ENCODE peak calls at places on chromosome 11, in five cellular contexts. P is GM12878, A is K562, E is upper lobe of left lung, C is HepG2. H is an unnamed sample. For H3K27me3, the result is how much of the 10 kb centered on the place peaks cover.

GRCh38 chr11:66875376-66875775 is 18.5 kb downstream of the LRFN4 start:
- ATAC-seq in P (no peak), A (no peak), E (no peak), C (no peak), H (no peak)

GRCh38 chr11:14308897-14309387 is 50.0 kb downstream of the RRAS2 start:
- ATAC-seq in P (peak), A (no peak), E (no peak), C (no peak), H (no peak)

GRCh38 chr11:71248656-71249055 is 3.7 kb downstream of the SHANK2 start:
- ATAC-seq in P (no peak), A (no peak), E (no peak), C (no peak), H (no peak)

GRCh38 chr11:15764948-15765347 is 591.4 kb downstream of the SOX6 start:
- ATAC-seq in P (no peak), A (no peak), E (no peak), C (no peak), H (no peak)

GRCh38 chr11:99505319-99505718 is 484.6 kb downstream of the CNTN5 start:
- ATAC-seq in P (no peak), A (no peak), E (no peak), C (no peak), H (no peak)

GRCh38 chr11:119056397-119056999 is 507 bp downstream of the HYOU1 start:
- ATAC-seq in P (peak), A (peak), E (peak), C (peak), H (no peak)

GRCh38 chr11:24965780-24966179 is 468.9 kb downstream of the LUZP2 start:
- ATAC-seq in P (no peak), A (no peak), E (no peak), C (no peak), H (no peak)

GRCh38 chr11:10640308-10640707 is 53.2 kb downstream of the IRAG1 start:
- ATAC-seq in P (no peak), A (no peak), E (peak), C (no peak), H (no peak)

GRCh38 chr11:60987577-60988277 is 16.2 kb downstream of the CD6 start:
- ATAC-seq in P (no peak), A (peak), E (no peak), C (no peak), H (no peak)

GRCh38 chr11:8263769-8264410 is at the start of gene LMO1:
- ATAC-seq in P (peak), A (peak), E (peak), C (peak), H (peak)

GRCh38 chr11:100984668-100985067 is 144.9 kb downstream of the PGR start:
- ATAC-seq in P (peak), A (no peak), E (no peak), C (no peak), H (no peak)

GRCh38 chr11:96215094-96215782 is 127.8 kb downstream of the MAML2 start:
- ATAC-seq in P (peak), A (peak), E (peak), C (no peak), H (peak)

GRCh38 chr11:111570796-111571195 is 30.3 kb downstream of the LAYN start:
- ATAC-seq in P (no peak), A (no peak), E (no peak), C (no peak), H (no peak)

GRCh38 chr11:111566324-111566723 is 25.8 kb downstream of the LAYN start:
- ATAC-seq in P (no peak), A (peak), E (no peak), C (peak), H (no peak)

GRCh38 chr11:111565111-111565720 is 24.7 kb downstream of the LAYN start:
- ATAC-seq in P (peak), A (peak), E (peak), C (peak), H (peak)

GRCh38 chr11:111571829-111572501 is 30.3 kb upstream of the SIK2 start:
- ATAC-seq in P (peak), A (no peak), E (no peak), C (peak), H (no peak)

DNA sequence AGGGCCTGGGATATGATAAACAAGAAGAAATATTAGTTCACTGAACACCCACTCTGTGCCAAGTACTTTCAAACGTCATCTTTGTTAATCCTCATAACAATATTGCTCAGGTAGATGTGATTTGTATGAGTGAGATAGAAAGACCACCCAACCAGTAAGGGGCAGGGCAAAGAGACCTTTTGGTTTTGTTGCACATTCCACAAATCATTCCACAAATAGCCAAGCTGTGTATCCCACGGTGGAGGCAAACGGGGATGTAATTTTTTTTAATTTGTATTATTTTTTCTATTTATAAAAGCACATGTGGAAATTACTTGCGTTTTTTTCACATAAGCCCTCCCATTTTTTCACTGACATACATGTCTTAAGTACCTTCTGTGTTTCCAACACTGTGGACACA is 29.0 kb downstream of the LAYN start:
- ATAC-seq in P (no peak), A (no peak), E (no peak), C (no peak), H (no peak)
- H3K27me3 ChIP-seq in P (under half), A (under half), E (under half), C (under half), H (under half)

DNA sequence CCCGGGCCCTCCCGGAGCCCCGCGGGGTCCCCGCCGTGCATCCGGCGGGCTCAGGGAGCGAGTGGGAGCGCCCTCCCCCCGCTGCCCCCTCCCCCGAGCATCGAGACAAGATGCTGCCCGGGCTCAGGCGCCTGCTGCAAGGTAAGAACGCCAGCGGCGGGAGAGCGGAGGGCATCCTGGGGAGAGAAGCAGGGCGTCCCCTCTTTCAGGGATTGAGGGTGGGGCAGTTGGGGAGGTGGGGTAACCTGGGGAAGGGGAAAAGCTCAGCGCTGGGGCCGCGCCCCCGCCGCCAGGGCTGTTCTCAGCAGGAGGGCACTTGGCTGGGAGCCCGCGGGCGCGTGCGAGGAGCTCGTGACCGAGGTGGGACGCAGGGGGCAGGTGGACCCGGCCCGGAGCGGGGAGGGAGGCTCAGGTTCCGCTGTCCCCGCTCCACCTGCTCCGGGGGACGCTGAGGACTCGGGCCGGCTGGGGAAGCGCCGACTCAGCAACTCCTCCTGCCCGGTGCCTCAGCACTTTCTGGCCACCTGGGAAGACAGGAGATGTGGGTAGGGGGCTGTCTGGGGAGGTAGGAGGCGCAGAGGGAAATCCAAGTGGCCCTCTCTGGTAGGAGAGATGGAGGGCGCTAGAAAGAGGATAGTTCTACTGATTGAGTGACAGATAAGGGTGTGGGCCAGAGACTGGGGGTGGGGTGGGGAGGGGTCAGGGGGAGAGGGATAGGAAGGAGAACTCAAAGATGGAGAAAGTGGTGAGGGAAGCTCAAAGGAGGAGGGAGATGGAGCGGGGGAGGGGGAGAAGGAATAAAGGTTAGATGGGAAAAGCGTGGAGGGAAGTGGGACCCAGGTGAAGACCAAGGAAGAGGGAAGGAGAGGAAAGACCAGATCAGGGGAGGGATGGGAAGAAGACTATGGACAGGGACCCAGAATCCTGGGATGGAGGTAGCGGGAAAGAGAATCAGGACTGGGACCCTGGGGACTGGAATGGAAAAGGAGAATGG is 725 bp downstream of the RTN4RL2 start:
- ATAC-seq in P (no peak), A (no peak), E (no peak), C (no peak), H (no peak)
- TF ChIP-seq EP300 in P (no peak), A (no peak), E (no peak), C (no peak), H (no peak)

GRCh38 chr11:31799036-31799793 is 11.9 kb downstream of the PAX6 start:
- ATAC-seq in P (no peak), A (no peak), E (no peak), C (no peak), H (no peak)
- H3K27me3 ChIP-seq in P (under half), A (under half), E (half or more), C (under half), H (half or more)

DNA sequence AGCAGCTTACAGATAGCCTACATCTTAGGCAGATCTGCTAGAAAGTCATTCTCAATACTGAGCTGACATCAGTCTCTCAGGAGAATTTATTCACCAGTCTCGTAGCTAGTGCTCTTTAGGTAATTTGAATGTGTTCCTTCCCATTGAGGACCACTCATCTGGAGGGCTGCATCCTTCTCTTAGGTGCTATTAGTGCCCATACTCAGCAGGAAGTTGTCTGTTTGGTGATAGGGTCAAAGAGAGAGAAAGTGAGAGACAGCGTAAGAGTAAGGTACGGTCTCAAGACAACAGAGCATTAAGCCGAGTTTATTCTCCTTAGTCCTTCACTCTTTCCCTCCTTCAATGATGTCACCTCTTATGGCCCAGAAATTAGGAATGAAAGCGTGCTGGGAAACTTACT is 186.2 kb upstream of the CCDC90B start:
- ATAC-seq in P (no peak), A (no peak), E (no peak), C (no peak), H (no peak)
- TF ChIP-seq EP300 in P (no peak), A (no peak), E (no peak), C (no peak), H (no peak)

GRCh38 chr11:17593466-17594245 is 46.6 kb downstream of the OTOG start:
- ATAC-seq in P (no peak), A (peak), E (no peak), C (peak), H (no peak)
- H3K27me3 ChIP-seq in P (under half), A (under half), E (under half), C (under half), H (under half)

GRCh38 chr11:1138053-1138452 is 19.7 kb upstream of the MUC5AC start:
- ATAC-seq in P (no peak), A (no peak), E (no peak), C (no peak), H (no peak)

GRCh38 chr11:1139441-1140066 is 18.2 kb upstream of the MUC5AC start:
- ATAC-seq in P (no peak), A (no peak), E (no peak), C (no peak), H (no peak)

GRCh38 chr11:1146311-1146864 is 11.4 kb upstream of the MUC5AC start:
- ATAC-seq in P (no peak), A (peak), E (no peak), C (no peak), H (no peak)

GRCh38 chr11:1134848-1135445 is 22.8 kb upstream of the MUC5AC start:
- ATAC-seq in P (no peak), A (no peak), E (no peak), C (no peak), H (no peak)

DNA sequence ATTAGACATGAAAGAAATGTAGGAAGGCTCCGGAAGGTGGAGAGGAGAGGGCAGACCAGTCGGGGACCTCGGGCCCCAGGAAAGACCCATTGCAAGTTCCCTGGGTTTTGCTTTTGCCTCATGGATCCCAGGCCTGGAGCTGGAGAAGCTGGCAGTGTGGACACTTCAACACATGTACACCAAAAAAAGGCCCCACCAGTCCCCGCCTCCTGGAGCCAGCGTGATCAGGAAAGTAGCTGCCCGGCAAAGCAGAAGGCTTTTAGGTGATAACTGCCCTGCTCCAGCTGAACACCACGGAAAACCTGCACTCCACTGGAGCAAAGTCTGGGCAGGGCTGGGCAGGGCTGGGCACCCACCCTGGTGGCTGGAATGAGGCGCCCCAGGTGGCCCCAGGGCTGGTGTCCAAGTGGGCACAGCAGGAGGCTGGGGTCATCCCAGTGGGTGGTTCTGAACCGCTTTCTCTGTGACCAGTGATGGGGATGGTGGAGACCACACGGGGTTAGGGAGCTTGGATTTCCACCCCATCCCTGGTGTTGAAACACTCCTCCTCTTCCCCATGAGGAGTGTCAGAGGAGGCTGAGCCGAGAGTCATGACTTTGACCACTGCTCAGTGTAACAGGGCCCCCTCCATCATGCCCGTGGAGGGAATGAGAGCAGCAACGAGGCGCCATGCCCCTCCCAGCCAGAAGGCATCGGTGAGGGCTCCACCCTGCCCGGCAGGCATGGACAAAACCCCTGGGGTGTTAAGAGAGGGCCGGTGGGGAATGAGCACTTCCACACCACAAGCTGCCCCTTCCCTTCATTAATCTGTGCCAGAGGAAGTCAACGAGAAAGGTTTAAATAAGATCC is 16.9 kb upstream of the MUC5AC start:
- ATAC-seq in P (no peak), A (no peak), E (no peak), C (no peak), H (no peak)
- TF ChIP-seq EP300 in P (no peak), A (no peak), E (no peak), C (no peak), H (no peak)

GRCh38 chr11:27719575-27719925 is 19.3 kb upstream of the BDNF start:
- ATAC-seq in P (no peak), A (no peak), E (no peak), C (no peak), H (no peak)
- H3K27me3 ChIP-seq in P (under half), A (under half), E (under half), C (under half), H (half or more)

GRCh38 chr11:72591785-72592490 is 82.3 kb downstream of the PDE2A start:
- ATAC-seq in P (peak), A (no peak), E (no peak), C (no peak), H (no peak)
- TF ChIP-seq EP300 in P (no peak), A (no peak), E (no peak), C (no peak), H (no peak)

DNA sequence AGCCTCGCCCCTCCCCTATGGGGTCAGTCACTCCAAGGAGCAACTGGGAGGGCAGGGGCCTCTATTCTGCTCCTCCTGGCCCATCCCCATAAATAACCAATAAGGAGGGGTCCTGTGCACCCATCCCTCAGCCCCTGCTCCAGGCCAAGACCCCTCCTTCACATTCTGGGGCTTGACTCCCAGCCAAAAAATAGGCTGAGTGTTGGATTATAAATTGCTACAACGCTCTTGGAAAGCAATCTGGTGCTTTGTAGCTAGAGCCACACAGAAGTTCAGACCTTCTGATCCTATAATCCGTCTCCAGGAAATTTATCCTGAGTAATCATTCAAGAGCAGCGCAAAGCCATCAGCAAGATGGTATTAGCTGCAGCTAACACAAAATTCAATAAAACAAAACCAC is 42.5 kb downstream of the ABCC8 start:
- ATAC-seq in P (no peak), A (no peak), E (no peak), C (no peak), H (no peak)
- H3K27me3 ChIP-seq in P (under half), A (under half), E (under half), C (under half), H (under half)

DNA sequence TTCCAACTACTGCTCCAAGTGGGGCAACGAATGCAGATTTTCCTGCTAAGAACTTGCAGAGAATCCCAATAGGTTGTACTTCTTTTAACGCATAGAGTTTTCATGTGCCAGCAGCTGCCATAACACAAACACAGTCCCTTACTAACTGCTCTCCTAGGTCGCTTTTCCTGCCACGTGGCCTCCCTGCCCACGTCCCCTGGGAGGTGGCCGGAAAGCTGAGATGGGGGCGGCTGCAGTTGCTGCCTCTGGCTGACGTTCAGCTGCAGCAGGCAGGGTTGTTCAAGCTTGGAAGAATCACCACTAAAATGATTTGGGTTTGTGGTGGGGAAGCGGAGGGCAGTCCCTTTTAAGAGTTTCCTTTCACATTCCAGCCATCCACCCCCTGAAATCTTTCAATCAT is 39.3 kb downstream of the ZNF202 start:
- ATAC-seq in P (peak), A (no peak), E (no peak), C (no peak), H (no peak)
- TF ChIP-seq EP300 in P (no peak), A (no peak), E (no peak), C (no peak), H (no peak)